ENCODE peak calls at places on chromosomes 6 and 20, in six cellular contexts. B is myocyte, R is amniotic epithelial cell, C is T-helper 1 cell, A is NCI-H524, F is brain microvascular endothelial cell. G is an unnamed sample.
A peak's percentile ranks its signal among the peaks of the same experiment; 100 is the strongest.

GRCh38 chr6:134287863-134288537 is 29.9 kb downstream of the SGK1 start:
- DNase-seq in A (no peak), F (peak; percentile 61), B (no peak), C (no peak), R (peak; percentile 77), G (peak; percentile 91)

GRCh38 chr6:102390541-102390940 is 997.0 kb downstream of the GRIK2 start:
- DNase-seq in A (no peak), F (no peak), R (no peak), C (no peak), B (no peak), G (no peak)

GRCh38 chr6:28981391-28981832 is 23.7 kb downstream of the ZNF311 start:
- DNase-seq in C (peak; percentile 53), A (peak; percentile 65), R (no peak), F (peak; percentile 47), B (peak; percentile 88), G (peak; percentile 78)

GRCh38 chr6:74597266-74597665 is 608.6 kb downstream of the COL12A1 start:
- DNase-seq in A (no peak), R (peak; percentile 38), C (no peak), F (no peak), B (no peak), G (peak; percentile 37)

GRCh38 chr6:42013134-42013516 is 37.2 kb upstream of the TAF8 start:
- DNase-seq in C (no peak), A (no peak), F (peak; percentile 41), R (peak; percentile 91), B (no peak), G (peak; percentile 28)

GRCh38 chr6:110040716-110041115 is 62.6 kb downstream of the GPR6 start:
- DNase-seq in F (no peak), A (no peak), C (no peak), R (no peak), B (no peak), G (no peak)

GRCh38 chr20:53926428-53927028 is 143.9 kb downstream of the BCAS1 start:
- DNase-seq in R (peak; percentile 99), F (peak; percentile 91), B (peak; percentile 48), C (no peak), A (no peak), G (peak; percentile 91)

GRCh38 chr6:13355043-13355945 is 27.0 kb upstream of the TBC1D7 start:
- DNase-seq in R (peak; percentile 97), A (no peak), F (peak; percentile 94), B (peak; percentile 90), C (no peak), G (peak; percentile 96)

GRCh38 chr6:109010703-109011102 is 83.9 kb downstream of the SESN1 start:
- DNase-seq in F (no peak), R (no peak), A (no peak), C (no peak), B (no peak), G (no peak)